ENCODE peak calls at places on chromosomes 3 and 15, in four cellular contexts. Z is RCC 7860, A is occipital lobe, G is LHCN-M2. Y is an unnamed sample.

GRCh38 chr3:125110016-125110875 is 54.4 kb upstream of the HEG1 start:
- DNase-seq in G (peak; percentile 99), A (no peak), Z (peak; percentile 95), Y (no peak)

GRCh38 chr15:74300057-74300620 is 64.0 kb downstream of the CCDC33 start:
- DNase-seq in G (no peak), Z (no peak), A (no peak), Y (no peak)

GRCh38 chr3:29349049-29349448 is 68.2 kb downstream of the RBMS3 start:
- DNase-seq in G (no peak), A (no peak), Z (no peak), Y (no peak)

GRCh38 chr3:190197346-190197763 is 76.7 kb upstream of the P3H2 start:
- DNase-seq in A (no peak), Z (peak; percentile 96), G (no peak), Y (no peak)

GRCh38 chr3:43317461-43318316 is 31.3 kb downstream of the SNRK start:
- DNase-seq in A (no peak), G (peak; percentile 7), Z (no peak), Y (no peak)

GRCh38 chr3:39284457-39284881 is 4.6 kb upstream of the CX3CR1 start:
- DNase-seq in Z (no peak), A (no peak), G (no peak), Y (no peak)

GRCh38 chr15:99564221-99565030 is 1.4 kb upstream of the MEF2A start:
- DNase-seq in G (peak; percentile 16), A (peak; percentile 42), Z (no peak), Y (peak; percentile 35)

GRCh38 chr3:7957024-7957423 is 544.6 kb upstream of the LMCD1 start:
- DNase-seq in A (no peak), Z (no peak), G (no peak), Y (no peak)

GRCh38 chr3:48273594-48274211 is 32.8 kb downstream of the ZNF589 start:
- DNase-seq in Z (peak; percentile 44), G (peak; percentile 53), A (no peak), Y (peak; percentile 23)

GRCh38 chr15:45827275-45827674 is 192.4 kb downstream of the SQOR start:
- DNase-seq in Z (no peak), A (no peak), G (no peak), Y (no peak)

GRCh38 chr15:100227781-100228180 is 114.0 kb downstream of the ADAMTS17 start:
- DNase-seq in G (no peak), A (no peak), Z (no peak), Y (no peak)

GRCh38 chr3:187025656-187026320 is 95.5 kb downstream of the ST6GAL1 start:
- DNase-seq in A (no peak), G (no peak), Z (no peak), Y (no peak)

GRCh38 chr3:45560270-45561020 is 34.1 kb upstream of the LIMD1 start:
- DNase-seq in A (peak; percentile 41), G (peak; percentile 85), Z (no peak), Y (peak; percentile 32)

GRCh38 chr3:171454026-171454425 is 6.2 kb downstream of the TNIK start:
- DNase-seq in A (no peak), G (no peak), Z (peak; percentile 38), Y (no peak)

GRCh38 chr15:100711479-100712130 is 109.2 kb downstream of the ASB7 start:
- DNase-seq in A (no peak), G (no peak), Z (no peak), Y (no peak)

GRCh38 chr3:105611304-105612192 is 244.8 kb downstream of the ALCAM start:
- DNase-seq in G (no peak), Z (no peak), A (no peak), Y (no peak)

GRCh38 chr3:149090907-149091306 is 4.6 kb upstream of the HLTF start:
- DNase-seq in G (no peak), Z (no peak), A (no peak), Y (no peak)

GRCh38 chr3:58679974-58680656 is 13.5 kb upstream of the FAM3D start:
- DNase-seq in G (peak; percentile 39), Z (no peak), A (no peak), Y (no peak)

GRCh38 chr15:41936649-41937567 is 35.4 kb downstream of the EHD4 start:
- DNase-seq in A (no peak), G (no peak), Z (peak; percentile 39), Y (no peak)

GRCh38 chr3:158456114-158456513 is 114.9 kb upstream of the MLF1 start:
- DNase-seq in Z (no peak), G (peak; percentile 67), A (no peak), Y (no peak)

GRCh38 chr15:68256675-68257450 is 20.7 kb upstream of the FEM1B start:
- DNase-seq in Z (no peak), G (peak; percentile 85), A (peak; percentile 93), Y (peak; percentile 92)

GRCh38 chr3:53585042-53585441 is 90.6 kb downstream of the CACNA1D start:
- DNase-seq in G (no peak), Z (no peak), A (no peak), Y (no peak)

GRCh38 chr3:128307029-128307633 is 153.8 kb downstream of the EEFSEC start:
- DNase-seq in G (no peak), Z (no peak), A (no peak), Y (no peak)

GRCh38 chr3:100941451-100941850 is 51.8 kb downstream of the ABI3BP start:
- DNase-seq in G (peak; percentile 67), A (no peak), Z (no peak), Y (no peak)

GRCh38 chr3:45507820-45508317 is 86.7 kb upstream of the LIMD1 start:
- DNase-seq in Z (no peak), G (peak; percentile 86), A (no peak), Y (peak; percentile 37)

GRCh38 chr3:172811099-172811498 is 60.6 kb downstream of the ECT2 start:
- DNase-seq in A (no peak), Z (no peak), G (no peak), Y (no peak)

GRCh38 chr15:82139823-82140268 is 94.0 kb upstream of the MEX3B start:
- DNase-seq in G (peak; percentile 73), Z (peak; percentile 40), A (no peak), Y (no peak)

GRCh38 chr3:73029321-73029796 is 32.1 kb upstream of the EBLN2 start:
- DNase-seq in A (no peak), G (peak; percentile 86), Z (peak; percentile 57), Y (no peak)

GRCh38 chr3:34703058-34703457 is 904.6 kb downstream of the PDCD6IP start:
- DNase-seq in A (no peak), Z (no peak), G (no peak), Y (no peak)

GRCh38 chr3:60585918-60586317 is 665.3 kb downstream of the FHIT start:
- DNase-seq in Z (no peak), A (no peak), G (no peak), Y (no peak)

GRCh38 chr3:43770426-43771103 is 79.8 kb downstream of the ABHD5 start:
- DNase-seq in A (no peak), Z (peak; percentile 75), G (peak; percentile 42), Y (no peak)

GRCh38 chr3:149180057-149180573 is 41.5 kb downstream of the CP start:
- DNase-seq in A (no peak), Z (peak; percentile 99), G (peak; percentile 100), Y (no peak)